ENCODE peak calls at places on chromosomes 1 and 21, in nine cellular contexts. K, N, M, X, S, L, U, H and R are unnamed samples.

GRCh38 chr1:25080294-25081209 is 150.5 kb upstream of the RUNX3 start:
- DNase-seq in K (no peak), N (peak; percentile 16), M (no peak), X (no peak), S (peak; percentile 24), L (no peak), U (no peak), H (no peak), R (no peak)

GRCh38 chr1:183270541-183271141 is 84.6 kb downstream of the LAMC2 start:
- DNase-seq in K (no peak), N (peak; percentile 74), M (no peak), X (no peak), S (peak; percentile 66), L (no peak), U (peak; percentile 81), H (no peak), R (no peak)

GRCh38 chr1:24112381-24113169 is 640 bp upstream of the MYOM3 start:
- DNase-seq in K (peak; percentile 72), N (peak; percentile 74), M (peak; percentile 23), X (no peak), S (peak; percentile 84), L (peak; percentile 88), U (peak; percentile 15), H (peak; percentile 28), R (peak; percentile 35)

GRCh38 chr1:8926707-8927694 is 18.7 kb upstream of the CA6 start:
- DNase-seq in K (no peak), N (no peak), M (no peak), X (no peak), S (no peak), L (no peak), U (no peak), H (no peak), R (no peak)

GRCh38 chr1:228077565-228078330 is 4.8 kb upstream of the ARF1 start:
- DNase-seq in K (no peak), N (no peak), M (no peak), X (no peak), S (no peak), L (no peak), U (no peak), H (no peak), R (no peak)

GRCh38 chr1:160022330-160023310 is 9.2 kb downstream of the PIGM start:
- DNase-seq in K (no peak), N (no peak), M (no peak), X (no peak), S (no peak), L (no peak), U (no peak), H (no peak), R (no peak)

GRCh38 chr1:27496604-27497155 is 6.7 kb upstream of the WASF2 start:
- DNase-seq in K (peak; percentile 86), N (no peak), M (no peak), X (peak; percentile 95), S (peak; percentile 52), L (peak; percentile 59), U (no peak), H (no peak), R (no peak)

GRCh38 chr1:87176514-87176913 is 152.2 kb upstream of the LMO4 start:
- DNase-seq in K (no peak), N (no peak), M (no peak), X (no peak), S (no peak), L (no peak), U (no peak), H (no peak), R (no peak)

GRCh38 chr1:113903496-113904291 is 905 bp downstream of the AP4B1 start:
- DNase-seq in K (no peak), N (no peak), M (peak; percentile 1), X (no peak), S (no peak), L (no peak), U (no peak), H (peak; percentile 4), R (no peak)

GRCh38 chr1:15249032-15249601 is 2.1 kb downstream of the FHAD1 start:
- DNase-seq in K (no peak), N (peak; percentile 30), M (no peak), X (no peak), S (no peak), L (no peak), U (no peak), H (peak; percentile 55), R (peak; percentile 6)

GRCh38 chr1:83011270-83011669 is 987.7 kb downstream of the TTLL7 start:
- DNase-seq in K (no peak), N (no peak), M (no peak), X (no peak), S (no peak), L (no peak), U (no peak), H (no peak), R (no peak)

GRCh38 chr1:27111771-27112573 is 43.0 kb downstream of the SLC9A1 start:
- DNase-seq in K (no peak), N (peak; percentile 100), M (peak; percentile 50), X (peak; percentile 35), S (peak; percentile 99), L (peak; percentile 92), U (peak; percentile 99), H (peak; percentile 61), R (peak; percentile 44)

GRCh38 chr1:14479865-14480264 is 118.6 kb upstream of the KAZN start:
- DNase-seq in K (no peak), N (peak; percentile 8), M (no peak), X (no peak), S (no peak), L (peak; percentile 36), U (no peak), H (no peak), R (no peak)

GRCh38 chr1:9724706-9725476 is 73.4 kb downstream of the PIK3CD start:
- DNase-seq in K (peak; percentile 89), N (peak; percentile 52), M (peak; percentile 67), X (no peak), S (peak; percentile 71), L (peak; percentile 71), U (peak; percentile 20), H (peak; percentile 58), R (peak; percentile 61)

GRCh38 chr1:54378157-54378883 is 27.9 kb downstream of the SSBP3 start:
- DNase-seq in K (peak; percentile 77), N (no peak), M (no peak), X (peak; percentile 71), S (no peak), L (no peak), U (no peak), H (no peak), R (no peak)

GRCh38 chr1:117009132-117009531 is 7.6 kb downstream of the CD101 start:
- DNase-seq in K (no peak), N (no peak), M (no peak), X (no peak), S (no peak), L (no peak), U (no peak), H (no peak), R (peak; percentile 44)

GRCh38 chr21:37767984-37768383 is 148.3 kb downstream of the KCNJ6 start:
- DNase-seq in K (no peak), N (peak; percentile 36), M (no peak), X (no peak), S (peak; percentile 45), L (no peak), U (no peak), H (no peak), R (no peak)

GRCh38 chr1:28378906-28379305 is 9.4 kb downstream of the PHACTR4 start:
- DNase-seq in K (no peak), N (no peak), M (no peak), X (no peak), S (no peak), L (no peak), U (no peak), H (no peak), R (no peak)

GRCh38 chr1:229147086-229147485 is 123.8 kb upstream of the RAB4A start:
- DNase-seq in K (no peak), N (no peak), M (no peak), X (no peak), S (no peak), L (no peak), U (no peak), H (no peak), R (no peak)

GRCh38 chr1:93980881-93981280 is 71.7 kb upstream of the GCLM start:
- DNase-seq in K (no peak), N (peak; percentile 44), M (no peak), X (no peak), S (peak; percentile 43), L (no peak), U (no peak), H (no peak), R (no peak)

GRCh38 chr1:215219372-215219771 is 136.8 kb downstream of the KCNK2 start:
- DNase-seq in K (no peak), N (no peak), M (no peak), X (no peak), S (no peak), L (no peak), U (no peak), H (no peak), R (no peak)

GRCh38 chr1:27021347-27022031 is 8.8 kb upstream of the TENT5B start:
- DNase-seq in K (no peak), N (no peak), M (no peak), X (no peak), S (peak; percentile 58), L (no peak), U (no peak), H (no peak), R (no peak)

GRCh38 chr1:24925082-24925779 is 4.8 kb downstream of the RUNX3 start:
- DNase-seq in K (no peak), N (no peak), M (peak; percentile 67), X (no peak), S (no peak), L (no peak), U (no peak), H (peak; percentile 81), R (peak; percentile 74)

GRCh38 chr1:182410138-182410537 is 9.7 kb upstream of the TEDDM1 start:
- DNase-seq in K (no peak), N (no peak), M (no peak), X (no peak), S (no peak), L (no peak), U (no peak), H (no peak), R (no peak)

GRCh38 chr1:41030872-41031616 is 9.5 kb upstream of the SLFNL1 start:
- DNase-seq in K (no peak), N (no peak), M (no peak), X (no peak), S (no peak), L (no peak), U (no peak), H (no peak), R (no peak)

GRCh38 chr21:32585970-32586369 is 647 bp upstream of the TCP10L start:
- DNase-seq in K (no peak), N (no peak), M (no peak), X (no peak), S (no peak), L (no peak), U (no peak), H (no peak), R (no peak)

GRCh38 chr1:64186138-64186897 is 17.1 kb upstream of the UBE2U start:
- DNase-seq in K (no peak), N (no peak), M (no peak), X (no peak), S (no peak), L (no peak), U (no peak), H (no peak), R (no peak)

GRCh38 chr1:84861516-84861915 is 31.5 kb downstream of the LPAR3 start:
- DNase-seq in K (no peak), N (no peak), M (no peak), X (no peak), S (no peak), L (no peak), U (no peak), H (no peak), R (no peak)

GRCh38 chr1:173482683-173483082 is 5.5 kb downstream of the PRDX6 start:
- DNase-seq in K (no peak), N (no peak), M (no peak), X (no peak), S (no peak), L (no peak), U (no peak), H (no peak), R (no peak)

GRCh38 chr1:902023-902422 is 21.7 kb upstream of the SAMD11 start:
- DNase-seq in K (no peak), N (no peak), M (no peak), X (no peak), S (no peak), L (no peak), U (no peak), H (no peak), R (no peak)

GRCh38 chr1:48853006-48853405 is 76.3 kb upstream of the BEND5 start:
- DNase-seq in K (no peak), N (peak; percentile 53), M (no peak), X (no peak), S (peak; percentile 73), L (no peak), U (peak; percentile 11), H (no peak), R (no peak)